ENCODE peak calls at places on chromosomes 11 and 22, in five cellular contexts. G, W, T, D and L are unnamed samples.

GRCh38 chr11:70324354-70325115 is 54.0 kb downstream of the PPFIA1 start:
- DNase-seq in G (peak; percentile 31), W (no peak), T (no peak), D (no peak), L (no peak)

GRCh38 chr11:36037031-36037430 is 93.2 kb downstream of the LDLRAD3 start:
- DNase-seq in G (peak; percentile 47), W (no peak), T (no peak), D (no peak), L (no peak)

GRCh38 chr22:38176170-38176741 is 5.4 kb downstream of the PLA2G6 start:
- DNase-seq in G (peak; percentile 76), W (no peak), T (peak; percentile 79), D (peak; percentile 79), L (peak; percentile 89)

GRCh38 chr11:118662401-118663271 is 16.8 kb downstream of the TREH start:
- DNase-seq in G (no peak), W (no peak), T (no peak), D (no peak), L (no peak)

GRCh38 chr11:494761-495536 is 12.1 kb downstream of the RNH1 start:
- DNase-seq in G (no peak), W (no peak), T (no peak), D (no peak), L (peak; percentile 55)

GRCh38 chr11:2708151-2708581 is 8.4 kb upstream of the KCNQ1OT1 start:
- DNase-seq in G (no peak), W (no peak), T (peak; percentile 47), D (no peak), L (peak; percentile 54)

GRCh38 chr11:134560066-134560465 is 148.0 kb upstream of the B3GAT1 start:
- DNase-seq in G (no peak), W (no peak), T (no peak), D (no peak), L (no peak)

GRCh38 chr11:1979607-1980006 is 18.0 kb downstream of the H19 start:
- DNase-seq in G (no peak), W (no peak), T (no peak), D (no peak), L (peak; percentile 11)

GRCh38 chr22:35913925-35914324 is 114.7 kb downstream of the RBFOX2 start:
- DNase-seq in G (no peak), W (no peak), T (no peak), D (no peak), L (no peak)
- H3K4me3 ChIP-seq in G (no peak overlapping the region), W (no peak overlapping the region), T (peak overlapping the region; percentile 59), D (no peak overlapping the region), L (peak overlapping the region; percentile 52)

GRCh38 chr11:48110509-48110766 is 106.2 kb upstream of the OR4B1 start:
- DNase-seq in G (no peak), W (no peak), T (no peak), D (no peak), L (no peak)
- H3K4me3 ChIP-seq in G (no peak overlapping the region), W (no peak overlapping the region), T (no peak overlapping the region), D (no peak overlapping the region), L (no peak overlapping the region)

DNA sequence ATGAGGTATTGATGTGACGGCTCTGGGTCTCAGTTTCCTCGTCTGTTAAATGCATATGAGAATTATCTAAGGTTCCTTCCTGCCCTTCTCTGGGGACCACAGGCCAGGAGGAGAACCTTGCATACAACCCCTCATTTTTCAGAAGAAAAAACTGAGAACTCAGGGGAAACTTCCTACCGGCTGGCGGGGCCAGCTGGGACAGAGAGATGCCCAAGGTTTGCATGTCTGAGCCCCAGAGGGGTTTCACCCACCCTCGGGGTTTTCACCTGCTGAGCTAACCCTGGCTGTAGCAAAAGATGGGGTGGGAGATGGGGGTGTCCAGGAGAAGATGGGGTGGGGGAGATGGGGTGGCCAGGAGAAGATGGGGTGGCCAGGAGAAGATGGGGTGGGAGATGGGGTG is 4.3 kb downstream of the TNFRSF13C start:
- DNase-seq in G (no peak), W (no peak), T (no peak), D (no peak), L (no peak)
- H3K4me3 ChIP-seq in G (no peak overlapping the region), W (no peak overlapping the region), T (no peak overlapping the region), D (no peak overlapping the region), L (no peak overlapping the region)

DNA sequence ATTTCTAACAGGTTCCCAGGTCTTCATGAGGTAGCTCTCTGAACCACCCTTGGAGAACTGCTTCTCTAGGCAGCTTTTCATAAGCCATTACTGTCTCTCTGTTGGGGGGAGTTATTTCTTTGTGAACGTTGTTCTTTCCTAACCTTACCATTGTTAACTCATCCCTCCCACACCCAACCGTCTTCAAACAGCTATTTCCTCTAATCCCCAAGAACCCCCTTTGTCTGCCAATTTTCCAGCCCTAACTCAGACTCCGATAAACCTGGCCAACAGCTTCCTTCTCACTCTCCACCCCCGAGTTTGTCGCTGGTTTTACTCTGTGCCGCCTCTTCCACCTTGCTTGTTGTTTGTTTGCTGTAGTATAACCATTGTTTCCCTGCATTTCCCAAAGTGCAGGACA is 131.5 kb downstream of the CCDC34 start:
- DNase-seq in G (no peak), W (no peak), T (no peak), D (no peak), L (no peak)
- H3K4me3 ChIP-seq in G (no peak overlapping the region), W (no peak overlapping the region), T (no peak overlapping the region), D (no peak overlapping the region), L (no peak overlapping the region)

GRCh38 chr22:44245867-44246266 is 65.1 kb downstream of the PARVG start:
- DNase-seq in G (no peak), W (no peak), T (no peak), D (no peak), L (no peak)

GRCh38 chr22:44247923-44248892 is 64.5 kb downstream of the SHISAL1 start:
- DNase-seq in G (no peak), W (no peak), T (no peak), D (no peak), L (no peak)

GRCh38 chr22:44245438-44245837 is 64.7 kb downstream of the PARVG start:
- DNase-seq in G (no peak), W (no peak), T (no peak), D (no peak), L (no peak)

GRCh38 chr22:44247346-44247745 is 65.4 kb downstream of the SHISAL1 start:
- DNase-seq in G (no peak), W (no peak), T (no peak), D (no peak), L (no peak)

DNA sequence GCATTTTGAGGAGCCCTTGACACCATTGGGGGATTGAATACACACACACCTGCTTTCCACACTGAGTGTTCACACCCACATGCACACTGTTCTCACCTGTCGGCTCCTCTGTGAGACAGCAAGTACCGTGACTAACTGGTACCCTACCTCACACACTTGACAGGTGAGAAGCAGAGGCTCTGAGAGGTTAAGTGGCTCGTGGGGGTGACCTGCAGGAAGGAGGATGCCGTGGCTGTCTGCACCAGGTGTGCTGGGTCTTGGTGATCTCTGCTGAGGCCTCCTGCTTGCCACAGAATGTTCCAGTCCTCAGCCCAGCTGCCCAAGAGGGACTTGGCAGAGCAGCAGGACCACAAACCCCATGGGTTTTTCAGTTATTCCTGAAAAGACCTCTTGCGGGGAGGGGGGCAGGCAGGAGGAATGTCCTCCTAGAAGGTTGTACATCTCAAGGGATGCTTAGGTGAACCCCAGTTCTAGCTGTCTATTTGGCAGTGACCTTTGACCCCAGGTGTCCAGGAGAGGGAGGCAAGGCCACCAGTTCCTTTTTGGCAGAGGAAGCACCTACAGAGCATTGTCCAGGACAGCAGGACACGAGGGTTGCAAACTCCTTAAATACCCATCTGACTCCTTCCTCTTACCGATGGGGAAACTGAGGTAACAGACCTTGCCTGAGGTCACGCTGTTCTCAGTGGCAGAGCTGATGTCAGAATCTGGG is 66.0 kb downstream of the SHISAL1 start:
- DNase-seq in G (no peak), W (no peak), T (no peak), D (no peak), L (no peak)
- H3K4me3 ChIP-seq in G (no peak overlapping the region), W (no peak overlapping the region), T (no peak overlapping the region), D (no peak overlapping the region), L (no peak overlapping the region)

DNA sequence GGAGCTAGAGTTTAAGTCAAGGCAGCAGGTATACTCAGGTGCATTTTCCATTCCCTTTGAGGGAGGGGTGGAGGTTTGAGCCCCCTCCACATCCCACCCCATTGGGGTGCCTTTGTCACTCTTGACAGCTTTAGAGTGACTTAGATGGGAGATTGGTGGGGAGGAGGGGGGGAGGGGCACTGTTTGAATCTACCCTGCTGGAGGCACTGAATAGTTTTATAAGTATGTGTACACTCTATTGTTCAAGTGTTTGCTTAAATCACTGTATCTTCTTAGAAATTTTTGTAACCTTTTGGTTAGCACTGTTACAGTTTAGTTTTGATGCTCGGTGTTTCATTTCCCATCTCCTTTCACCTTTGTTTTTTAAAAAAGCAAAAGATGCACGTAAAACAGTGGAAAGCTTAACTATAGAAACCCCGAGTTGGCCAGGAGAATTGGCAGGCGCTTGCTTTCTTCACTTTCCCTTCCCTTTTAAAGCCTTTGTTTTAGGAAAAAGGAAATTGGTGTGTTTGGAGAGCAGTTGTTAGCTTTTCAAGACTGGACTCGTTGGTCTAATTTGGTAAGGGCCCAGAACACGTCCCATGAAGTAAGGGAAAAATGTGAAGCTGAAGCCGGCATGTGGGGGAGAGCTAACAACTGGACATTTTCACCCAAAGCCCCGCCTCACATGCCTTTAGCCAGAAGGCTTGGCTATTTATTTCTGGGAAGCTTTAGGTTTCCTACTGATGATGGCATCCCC is 42.8 kb downstream of the TNRC6B start:
- DNase-seq in G (peak; percentile 22), W (no peak), T (no peak), D (no peak), L (no peak)
- H3K4me3 ChIP-seq in G (no peak overlapping the region), W (no peak overlapping the region), T (no peak overlapping the region), D (no peak overlapping the region), L (no peak overlapping the region)